ENCODE peak calls at places on chromosomes 3 and 15, in five cellular contexts. S is T follicular helper cell, I is iris pigment epithelial cell, B is mesendoderm, O is nephron progenitor cell. F is an unnamed sample.
A peak's percentile ranks its signal among the peaks of the same experiment; 100 is the strongest.

GRCh38 chr3:25289663-25290062 is 138.4 kb upstream of the RARB start:
- DNase-seq in S (no peak), I (no peak), B (no peak), O (no peak), F (no peak)

GRCh38 chr3:36763111-36763849 is 1.1 kb downstream of the DCLK3 start:
- DNase-seq in S (no peak), I (no peak), B (peak; percentile 21), O (no peak), F (no peak)

GRCh38 chr3:156838035-156838434 is 11.9 kb downstream of the LEKR1 start:
- DNase-seq in S (no peak), I (no peak), B (no peak), O (no peak), F (no peak)

GRCh38 chr15:92082217-92082843 is 228.8 kb downstream of the SLCO3A1 start:
- DNase-seq in S (peak; percentile 14), I (peak; percentile 58), B (peak; percentile 81), O (peak; percentile 80), F (peak; percentile 54)

GRCh38 chr3:169624533-169624972 is 39.0 kb downstream of the MECOM start:
- DNase-seq in S (no peak), I (no peak), B (peak; percentile 18), O (no peak), F (no peak)

GRCh38 chr3:159852821-159853505 is 135.7 kb upstream of the IL12A start:
- DNase-seq in S (no peak), I (peak; percentile 83), B (peak; percentile 93), O (peak; percentile 30), F (no peak)

GRCh38 chr3:194439915-194440550 is 41.0 kb upstream of the GP5 start:
- DNase-seq in S (no peak), I (no peak), B (no peak), O (no peak), F (no peak)

GRCh38 chr3:106683931-106684330 is 693.3 kb upstream of the CCDC54 start:
- DNase-seq in S (no peak), I (peak; percentile 16), B (no peak), O (no peak), F (no peak)

GRCh38 chr3:156059950-156060501 is 60.4 kb upstream of the KCNAB1 start:
- DNase-seq in S (no peak), I (no peak), B (no peak), O (no peak), F (no peak)

GRCh38 chr3:128681277-128681829 is 30.7 kb upstream of the RPN1 start:
- DNase-seq in S (no peak), I (no peak), B (no peak), O (no peak), F (no peak)

GRCh38 chr3:59980576-59980975 is 930.8 kb upstream of the CFAP20DC start:
- DNase-seq in S (no peak), I (no peak), B (no peak), O (no peak), F (no peak)

GRCh38 chr3:41638381-41638780 is 323.5 kb downstream of the ULK4 start:
- DNase-seq in S (no peak), I (no peak), B (no peak), O (no peak), F (no peak)

GRCh38 chr3:179806177-179806576 is 153.3 kb downstream of the USP13 start:
- DNase-seq in S (no peak), I (peak; percentile 23), B (no peak), O (no peak), F (no peak)

GRCh38 chr3:37810788-37811187 is 50.9 kb upstream of the CTDSPL start:
- DNase-seq in S (no peak), I (no peak), B (no peak), O (no peak), F (no peak)

GRCh38 chr15:45948226-45948625 is 313.4 kb downstream of the SQOR start:
- DNase-seq in S (no peak), I (no peak), B (peak; percentile 60), O (no peak), F (no peak)

GRCh38 chr3:11498646-11499045 is 145.1 kb downstream of the VGLL4 start:
- DNase-seq in S (no peak), I (peak; percentile 74), B (no peak), O (no peak), F (peak; percentile 91)

GRCh38 chr3:62261800-62262199 is 111.5 kb downstream of the FEZF2 start:
- DNase-seq in S (no peak), I (no peak), B (no peak), O (no peak), F (no peak)

GRCh38 chr3:53258600-53259426 is 3.0 kb upstream of the TKT start:
- DNase-seq in S (no peak), I (no peak), B (peak; percentile 85), O (no peak), F (no peak)

GRCh38 chr3:127775398-127776109 is 46.8 kb downstream of the MGLL start:
- DNase-seq in S (no peak), I (peak; percentile 71), B (no peak), O (peak; percentile 22), F (no peak)

GRCh38 chr15:34588046-34588674 is 4.7 kb upstream of the GOLGA8B start:
- DNase-seq in S (peak; percentile 43), I (peak; percentile 83), B (peak; percentile 91), O (peak; percentile 52), F (peak; percentile 64)

GRCh38 chr3:76107935-76108570 is 322.7 kb upstream of the ZNF717 start:
- DNase-seq in S (no peak), I (peak; percentile 66), B (peak; percentile 24), O (peak; percentile 11), F (no peak)

GRCh38 chr15:28096720-28097431 is 2.2 kb downstream of the OCA2 start:
- DNase-seq in S (no peak), I (no peak), B (peak; percentile 36), O (peak; percentile 65), F (no peak)

GRCh38 chr3:139260793-139261736 is 82.8 kb upstream of the MRPS22 start:
- DNase-seq in S (no peak), I (no peak), B (no peak), O (no peak), F (no peak)

GRCh38 chr3:145290010-145290409 is 871.0 kb downstream of the PLOD2 start:
- DNase-seq in S (no peak), I (no peak), B (no peak), O (no peak), F (no peak)

GRCh38 chr3:126081618-126082333 is 2.1 kb downstream of the SLC41A3 start:
- DNase-seq in S (no peak), I (peak; percentile 54), B (peak; percentile 18), O (no peak), F (peak; percentile 38)

GRCh38 chr3:197814372-197814771 is 23.3 kb downstream of the LRCH3 start:
- DNase-seq in S (no peak), I (no peak), B (no peak), O (no peak), F (no peak)

GRCh38 chr3:52393959-52394670 is 50.8 kb downstream of the SEMA3G start:
- DNase-seq in S (no peak), I (no peak), B (no peak), O (no peak), F (no peak)

GRCh38 chr3:15778332-15778858 is 19.4 kb downstream of the ANKRD28 start:
- DNase-seq in S (no peak), I (no peak), B (peak; percentile 48), O (no peak), F (no peak)

GRCh38 chr15:81924667-81925183 is 121.1 kb downstream of the MEX3B start:
- DNase-seq in S (no peak), I (no peak), B (no peak), O (no peak), F (no peak)

GRCh38 chr15:36271048-36271447 is 308.4 kb upstream of the CDIN1 start:
- DNase-seq in S (no peak), I (no peak), B (peak; percentile 72), O (no peak), F (no peak)

GRCh38 chr15:97944724-97945123 is 15.8 kb upstream of the ARRDC4 start:
- DNase-seq in S (no peak), I (no peak), B (peak; percentile 5), O (no peak), F (no peak)

F was measured in stomach.